ENCODE peak calls at places on chromosomes 4 and X, in ten cellular contexts. L is spleen, Z is stomach, C is upper lobe of left lung, F is GM23338, D is breast epithelium, R is sigmoid colon, G is HL-60, A is K562, H is endothelial cell of umbilical vein. J is an unnamed sample.

GRCh38 chr4:139275281-139275735 is 4.7 kb downstream of the MGARP start:
- DNase-seq in L (no peak), Z (no peak), C (no peak), F (no peak), D (no peak), R (no peak), G (no peak), A (no peak), H (no peak), J (no peak)

GRCh38 chr4:150117094-150117493 is 38.8 kb downstream of the DCLK2 start:
- DNase-seq in L (no peak), Z (no peak), C (no peak), F (no peak), D (no peak), R (no peak), G (no peak), A (no peak), H (no peak), J (no peak)

GRCh38 chr4:141913928-141914327 is 277.5 kb downstream of the IL15 start:
- DNase-seq in L (no peak), Z (no peak), C (no peak), F (no peak), D (no peak), R (no peak), G (no peak), A (peak), H (peak), J (no peak)

GRCh38 chr4:48698029-48698901 is 81.8 kb downstream of the FRYL start:
- DNase-seq in L (no peak), Z (peak), C (no peak), F (no peak), D (no peak), R (peak), G (peak), A (peak), H (peak), J (no peak)

GRCh38 chr4:15385928-15386327 is 41.9 kb upstream of the C1QTNF7 start:
- DNase-seq in L (no peak), Z (no peak), C (no peak), F (no peak), D (no peak), R (peak), G (no peak), A (no peak), H (no peak), J (no peak)

GRCh38 chrX:32842053-32842452 is 369.3 kb downstream of the DMD start:
- DNase-seq in L (no peak), Z (no peak), C (no peak), F (no peak), D (no peak), R (no peak), G (no peak), A (no peak), H (no peak), J (no peak)

GRCh38 chr4:2291705-2292651 is 30.1 kb upstream of the MXD4 start:
- DNase-seq in L (peak), Z (no peak), C (peak), F (no peak), D (no peak), R (peak), G (no peak), A (no peak), H (no peak), J (no peak)

GRCh38 chr4:53744446-53745160 is 153.3 kb upstream of the LNX1 start:
- DNase-seq in L (no peak), Z (no peak), C (no peak), F (peak), D (no peak), R (no peak), G (no peak), A (no peak), H (no peak), J (no peak)

GRCh38 chr4:77820836-77821561 is 1.8 kb upstream of the CNOT6L start:
- DNase-seq in L (no peak), Z (no peak), C (no peak), F (no peak), D (no peak), R (no peak), G (peak), A (no peak), H (peak), J (no peak)

GRCh38 chr4:14375816-14376215 is 626.5 kb upstream of the CPEB2 start:
- DNase-seq in L (no peak), Z (no peak), C (no peak), F (no peak), D (no peak), R (no peak), G (no peak), A (no peak), H (no peak), J (no peak)

GRCh38 chr4:185421366-185422124 is 4.2 kb downstream of the UFSP2 start:
- DNase-seq in L (no peak), Z (no peak), C (no peak), F (no peak), D (no peak), R (no peak), G (no peak), A (no peak), H (no peak), J (no peak)

GRCh38 chr4:13912966-13913365 is 285.4 kb upstream of the BOD1L1 start:
- DNase-seq in L (no peak), Z (no peak), C (no peak), F (no peak), D (no peak), R (no peak), G (no peak), A (no peak), H (no peak), J (no peak)

DNA sequence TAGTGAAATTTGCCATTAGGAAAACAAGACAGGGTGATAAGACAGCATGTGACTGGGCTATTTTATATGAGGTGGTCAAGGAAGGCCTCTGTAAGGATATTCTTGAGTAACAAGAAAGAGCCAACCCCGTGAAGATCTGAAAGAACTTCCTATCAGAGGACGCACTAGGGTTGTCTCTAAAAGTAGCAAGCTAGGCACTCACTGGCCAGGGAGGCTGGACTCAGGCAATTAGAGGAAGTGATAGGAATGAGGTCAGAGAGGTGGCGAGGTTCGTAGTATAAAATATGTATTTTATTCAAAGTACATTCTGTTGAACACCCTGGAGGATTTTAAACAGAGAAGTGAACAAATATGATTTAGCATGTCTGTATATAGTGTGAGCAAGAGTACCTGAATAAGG is 4.6 kb downstream of the BMPR1B start:
- DNase-seq in L (no peak), Z (no peak), C (no peak), F (no peak), D (no peak), R (no peak), G (no peak), A (no peak), H (no peak), J (no peak)
- TF ChIP-seq POLR2AphosphoS5 in L (no peak), Z (no peak), C (no peak), F (no peak), D (no peak), R (no peak), G (no peak), A (no peak), H (no peak), J (no peak)

DNA sequence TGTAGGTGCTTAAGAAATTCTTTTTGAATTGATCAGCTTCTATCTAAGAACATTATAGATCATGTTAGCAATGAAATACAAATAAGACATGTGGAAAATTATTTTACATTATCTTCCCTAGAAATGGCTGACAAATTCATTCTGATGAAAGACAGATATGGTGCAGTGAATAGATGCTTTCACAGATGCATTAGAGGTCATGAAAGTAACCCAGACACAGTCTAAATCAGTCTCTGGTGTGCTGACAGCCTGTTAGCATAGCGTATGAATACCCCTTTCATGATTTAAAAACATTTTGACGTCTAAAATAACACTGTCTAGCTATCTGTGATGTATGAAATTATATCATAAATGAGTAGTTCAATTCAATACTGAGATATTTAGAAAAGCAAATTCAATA is 180.9 kb downstream of the UNC5C start:
- DNase-seq in L (no peak), Z (no peak), C (no peak), F (no peak), D (no peak), R (no peak), G (no peak), A (no peak), H (no peak), J (no peak)
- TF ChIP-seq POLR2AphosphoS5 in L (no peak), Z (no peak), C (no peak), F (no peak), D (no peak), R (no peak), G (no peak), A (no peak), H (no peak), J (no peak)

GRCh38 chrX:2327423-2327822 is 173.4 kb downstream of the DHRSX start:
- DNase-seq in L (no peak), Z (no peak), C (no peak), F (no peak), D (no peak), R (no peak), G (no peak), A (no peak), H (no peak), J (no peak)

GRCh38 chrX:2324116-2324515 is 176.7 kb downstream of the DHRSX start:
- DNase-seq in L (no peak), Z (no peak), C (no peak), F (no peak), D (no peak), R (no peak), G (no peak), A (no peak), H (no peak), J (no peak)

GRCh38 chrX:2320580-2321327 is 180.0 kb downstream of the DHRSX start:
- DNase-seq in L (peak), Z (peak), C (no peak), F (no peak), D (peak), R (no peak), G (peak), A (no peak), H (no peak), J (no peak)

GRCh38 chrX:2321411-2321810 is 179.4 kb downstream of the DHRSX start:
- DNase-seq in L (no peak), Z (no peak), C (no peak), F (no peak), D (no peak), R (no peak), G (peak), A (no peak), H (no peak), J (no peak)

DNA sequence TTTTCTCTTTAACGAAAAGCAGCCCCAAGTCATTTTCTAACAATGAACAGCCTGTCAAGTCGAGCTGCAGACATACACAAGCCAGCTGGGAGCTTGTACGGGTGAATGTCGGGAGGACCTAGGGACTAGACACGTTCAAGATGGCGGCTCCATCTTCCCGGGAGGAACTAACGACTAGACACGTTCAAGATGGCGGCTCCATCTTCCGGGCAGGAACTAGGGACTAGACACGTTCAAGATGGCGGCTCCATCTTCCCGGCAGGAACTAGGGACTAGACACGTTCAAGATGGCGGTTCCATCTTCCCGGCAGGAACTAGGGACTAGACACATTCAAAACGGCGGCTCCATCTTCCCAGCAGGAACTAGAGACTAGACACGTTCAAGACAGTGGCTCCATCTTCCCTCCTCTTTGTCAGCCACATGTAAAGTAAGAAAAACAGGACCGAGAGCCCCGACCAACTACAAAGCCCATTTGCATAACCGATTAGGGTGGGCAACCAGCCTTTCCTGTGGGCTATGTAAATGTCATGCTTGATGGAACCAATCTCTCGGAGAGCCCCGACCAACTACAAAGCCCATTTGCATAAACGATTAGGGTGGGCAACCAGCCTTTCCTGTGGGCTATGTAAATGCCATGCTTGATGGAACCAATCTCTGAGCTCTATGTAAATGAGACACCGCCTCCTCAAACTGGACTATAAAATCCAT is 175.5 kb downstream of the DHRSX start:
- DNase-seq in L (peak), Z (peak), C (no peak), F (no peak), D (peak), R (peak), G (peak), A (peak), H (peak), J (no peak)
- TF ChIP-seq POLR2AphosphoS5 in L (no peak), Z (peak), C (peak), F (no peak), D (no peak), R (peak), G (no peak), A (peak), H (no peak), J (no peak)

GRCh38 chr4:151329217-151330007 is 4.0 kb upstream of the SH3D19 start:
- DNase-seq in L (no peak), Z (no peak), C (no peak), F (no peak), D (no peak), R (no peak), G (no peak), A (no peak), H (no peak), J (no peak)
- TF ChIP-seq POLR2AphosphoS5 in L (no peak), Z (no peak), C (no peak), F (no peak), D (no peak), R (no peak), G (no peak), A (no peak), H (no peak), J (no peak)

GRCh38 chr4:33268776-33269175 is 2548.6 kb downstream of the PCDH7 start:
- DNase-seq in L (no peak), Z (no peak), C (no peak), F (no peak), D (no peak), R (no peak), G (no peak), A (no peak), H (no peak), J (no peak)

GRCh38 chr4:33272722-33273121 is 2552.6 kb downstream of the PCDH7 start:
- DNase-seq in L (no peak), Z (no peak), C (no peak), F (no peak), D (no peak), R (no peak), G (no peak), A (no peak), H (no peak), J (no peak)

GRCh38 chr4:33270403-33270802 is 2550.2 kb downstream of the PCDH7 start:
- DNase-seq in L (no peak), Z (no peak), C (no peak), F (no peak), D (no peak), R (no peak), G (no peak), A (no peak), H (no peak), J (no peak)
- TF ChIP-seq POLR2AphosphoS5 in L (no peak), Z (no peak), C (no peak), F (no peak), D (no peak), R (no peak), G (no peak), A (no peak), H (no peak), J (no peak)

DNA sequence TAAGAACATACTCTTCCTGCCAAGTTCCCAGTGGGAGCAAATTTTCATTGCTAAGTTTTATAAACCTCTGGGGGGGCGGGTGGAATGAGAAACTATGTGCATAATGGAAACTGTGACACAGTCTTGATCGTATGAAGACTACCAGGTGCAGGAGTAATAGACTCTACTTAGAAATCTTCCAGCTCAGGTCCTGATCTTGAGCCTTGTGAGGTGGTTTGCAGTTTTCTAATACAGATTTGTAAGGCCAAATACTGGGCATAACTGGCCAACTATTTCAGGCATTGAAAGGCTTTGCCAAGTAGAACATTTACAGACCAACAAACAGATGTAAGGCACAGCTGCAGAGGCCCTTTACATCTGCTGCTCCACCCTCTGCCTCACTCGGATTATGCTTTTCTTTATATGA is 89.7 kb upstream of the CBR4 start:
- DNase-seq in L (no peak), Z (no peak), C (no peak), F (no peak), D (no peak), R (peak), G (no peak), A (no peak), H (peak), J (no peak)
- TF ChIP-seq POLR2AphosphoS5 in L (no peak), Z (no peak), C (no peak), F (no peak), D (no peak), R (peak), G (no peak), A (no peak), H (no peak), J (no peak)

DNA sequence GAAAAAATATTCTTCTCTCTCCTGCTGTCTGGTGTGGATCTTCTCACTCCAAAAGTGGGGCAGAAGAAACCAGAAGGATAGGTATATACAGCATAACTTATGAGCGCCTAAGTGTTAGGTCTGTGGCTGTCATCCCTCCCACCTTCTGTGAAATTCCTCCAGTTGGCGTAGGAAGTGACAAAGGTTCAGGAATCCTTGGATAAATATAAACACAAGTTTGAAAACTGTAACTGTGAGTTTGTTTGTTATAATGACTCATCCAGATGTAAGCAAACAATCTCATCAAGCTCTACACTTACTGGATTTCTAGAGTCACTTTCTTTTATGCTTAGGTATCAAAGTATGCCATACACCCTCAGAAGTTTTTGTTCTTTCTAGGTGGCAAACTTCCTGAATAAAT is 405.2 kb downstream of the FAT4 start:
- DNase-seq in L (no peak), Z (no peak), C (no peak), F (no peak), D (no peak), R (no peak), G (no peak), A (no peak), H (peak), J (no peak)
- TF ChIP-seq POLR2AphosphoS5 in L (no peak), Z (no peak), C (no peak), F (no peak), D (no peak), R (no peak), G (no peak), A (no peak), H (no peak), J (no peak)

GRCh38 chr4:66814277-66814676 is 731.0 kb downstream of the CENPC start:
- DNase-seq in L (no peak), Z (no peak), C (no peak), F (no peak), D (no peak), R (no peak), G (no peak), A (no peak), H (no peak), J (no peak)
- TF ChIP-seq POLR2AphosphoS5 in L (no peak), Z (no peak), C (no peak), F (no peak), D (no peak), R (no peak), G (no peak), A (no peak), H (no peak), J (no peak)

GRCh38 chr4:110310795-110311194 is 112.4 kb upstream of the ELOVL6 start:
- DNase-seq in L (no peak), Z (no peak), C (no peak), F (no peak), D (no peak), R (no peak), G (peak), A (no peak), H (no peak), J (no peak)

GRCh38 chr4:110305455-110305854 is 107.0 kb upstream of the ELOVL6 start:
- DNase-seq in L (no peak), Z (no peak), C (no peak), F (no peak), D (no peak), R (no peak), G (no peak), A (no peak), H (no peak), J (no peak)

GRCh38 chr4:110306363-110306762 is 107.9 kb upstream of the ELOVL6 start:
- DNase-seq in L (no peak), Z (no peak), C (no peak), F (no peak), D (no peak), R (no peak), G (no peak), A (no peak), H (no peak), J (no peak)

GRCh38 chr4:110309686-110310085 is 111.3 kb upstream of the ELOVL6 start:
- DNase-seq in L (no peak), Z (no peak), C (no peak), F (no peak), D (no peak), R (no peak), G (no peak), A (no peak), H (no peak), J (no peak)
- TF ChIP-seq POLR2AphosphoS5 in L (no peak), Z (no peak), C (no peak), F (no peak), D (no peak), R (no peak), G (no peak), A (no peak), H (no peak), J (no peak)